ENCODE peak calls at places on chromosomes 4 and X, in eight cellular contexts. O is fibroblast of lung, F is colonic mucosa, U is AG09309, M is fibroblast of villous mesenchyme, J is neural crest cell, R is GM10248, D is epithelial cell of esophagus. K is an unnamed sample.

GRCh38 chr4:48762408-48762807 is 17.7 kb downstream of the FRYL start:
- DNase-seq in O (no peak), F (no peak), U (no peak), M (no peak), J (no peak), R (no peak), D (no peak), K (no peak)

GRCh38 chrX:12958059-12958458 is 16.9 kb upstream of the TMSB4X start:
- DNase-seq in O (no peak), F (no peak), U (no peak), M (no peak), J (no peak), R (peak; percentile 19), D (no peak), K (peak; percentile 33)

GRCh38 chrX:20515841-20516461 is 249.2 kb upstream of the RPS6KA3 start:
- DNase-seq in O (peak; percentile 96), F (no peak), U (peak; percentile 69), M (peak; percentile 60), J (no peak), R (peak; percentile 35), D (peak; percentile 86), K (peak; percentile 17)

GRCh38 chr4:2811830-2812599 is 19.1 kb downstream of the SH3BP2 start:
- DNase-seq in O (peak; percentile 45), F (peak; percentile 57), U (no peak), M (peak; percentile 78), J (peak; percentile 34), R (peak; percentile 75), D (no peak), K (peak; percentile 76)

GRCh38 chr4:182855312-182855711 is 61.9 kb downstream of the DCTD start:
- DNase-seq in O (no peak), F (no peak), U (no peak), M (no peak), J (no peak), R (no peak), D (no peak), K (no peak)

GRCh38 chr4:37976513-37976912 is 16.3 kb downstream of the PTTG2 start:
- DNase-seq in O (peak; percentile 6), F (no peak), U (no peak), M (peak; percentile 16), J (no peak), R (no peak), D (peak; percentile 32), K (peak; percentile 20)

GRCh38 chrX:95057341-95057740 is 1383.3 kb downstream of the FAM133A start:
- DNase-seq in O (peak; percentile 58), F (no peak), U (no peak), M (no peak), J (no peak), R (no peak), D (no peak), K (no peak)

GRCh38 chrX:118724352-118724751 is 3.1 kb upstream of the IL13RA1 start:
- DNase-seq in O (no peak), F (no peak), U (no peak), M (no peak), J (no peak), R (no peak), D (no peak), K (no peak)

GRCh38 chrX:139720136-139720535 is 12.2 kb upstream of the MCF2 start:
- DNase-seq in O (peak; percentile 62), F (no peak), U (no peak), M (peak; percentile 50), J (no peak), R (no peak), D (peak; percentile 4), K (no peak)

GRCh38 chr4:159484049-159484448 is 381.2 kb downstream of the RAPGEF2 start:
- DNase-seq in O (peak; percentile 58), F (no peak), U (no peak), M (no peak), J (no peak), R (no peak), D (peak; percentile 55), K (no peak)

GRCh38 chr4:26061248-26061986 is 147.4 kb downstream of the SMIM20 start:
- DNase-seq in O (peak; percentile 40), F (no peak), U (no peak), M (peak; percentile 69), J (no peak), R (peak; percentile 63), D (peak; percentile 56), K (peak; percentile 67)

GRCh38 chr4:90127223-90127705 is at the start of gene CCSER1:
- DNase-seq in O (peak; percentile 79), F (peak; percentile 80), U (no peak), M (no peak), J (peak; percentile 52), R (peak; percentile 48), D (peak; percentile 75), K (peak; percentile 51)

GRCh38 chrX:66756717-66757116 is 117.8 kb upstream of the EDA2R start:
- DNase-seq in O (no peak), F (no peak), U (no peak), M (no peak), J (no peak), R (no peak), D (no peak), K (no peak)

GRCh38 chr4:142396279-142396678 is 449.8 kb downstream of the INPP4B start:
- DNase-seq in O (peak; percentile 64), F (no peak), U (no peak), M (no peak), J (no peak), R (no peak), D (peak; percentile 66), K (no peak)

GRCh38 chr4:46506876-46507275 is 116.9 kb upstream of the GABRA2 start:
- DNase-seq in O (peak; percentile 7), F (no peak), U (no peak), M (peak; percentile 6), J (no peak), R (no peak), D (peak; percentile 0), K (no peak)

GRCh38 chr4:11436673-11437072 is 8.0 kb upstream of the HS3ST1 start:
- DNase-seq in O (no peak), F (no peak), U (no peak), M (no peak), J (no peak), R (no peak), D (peak; percentile 53), K (no peak)

GRCh38 chr4:102620697-102621497 is 119.7 kb downstream of the NFKB1 start:
- DNase-seq in O (peak; percentile 88), F (peak; percentile 60), U (peak; percentile 71), M (peak; percentile 71), J (no peak), R (peak; percentile 43), D (peak; percentile 71), K (peak; percentile 32)

GRCh38 chr4:47122592-47123291 is 91.4 kb downstream of the GABRB1 start:
- DNase-seq in O (peak; percentile 70), F (peak; percentile 68), U (peak; percentile 16), M (peak; percentile 68), J (peak; percentile 65), R (peak; percentile 57), D (peak; percentile 78), K (peak; percentile 61)

GRCh38 chrX:127578395-127578794 is 473.8 kb downstream of the ACTRT1 start:
- DNase-seq in O (no peak), F (no peak), U (no peak), M (no peak), J (no peak), R (no peak), D (no peak), K (no peak)

GRCh38 chrX:48025561-48025960 is 18.8 kb downstream of the SPACA5 start:
- DNase-seq in O (peak; percentile 41), F (peak; percentile 57), U (no peak), M (peak; percentile 64), J (peak; percentile 42), R (peak; percentile 34), D (peak; percentile 64), K (peak; percentile 40)

DNA sequence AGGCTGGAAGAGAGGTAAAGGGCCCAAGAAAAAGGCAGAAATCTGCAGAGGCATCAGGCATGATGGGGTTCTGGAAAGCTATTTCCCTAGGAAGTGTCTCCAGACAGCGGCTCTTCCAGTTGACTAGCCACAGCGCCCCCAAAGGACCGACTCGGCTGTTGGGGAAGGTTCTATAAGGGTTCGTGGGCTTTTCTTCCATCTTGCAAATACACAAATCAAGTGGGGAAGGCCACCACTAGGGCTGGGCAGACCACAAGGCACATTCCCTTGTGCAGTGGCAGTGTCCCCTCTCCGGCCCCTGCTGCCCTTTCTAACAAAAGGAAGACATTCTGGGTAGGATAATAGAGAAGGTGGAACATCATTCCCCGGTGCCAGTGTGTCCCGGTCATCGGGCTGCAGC is 18.2 kb downstream of the BCOR start:
- DNase-seq in O (no peak), F (no peak), U (no peak), M (no peak), J (no peak), R (no peak), D (no peak), K (no peak)
- TF ChIP-seq CTCF in O (no peak), F (no peak), U (no peak), M (peak; percentile 2), J (no peak), R (no peak), D (no peak), K (no peak)

GRCh38 chr4:87002682-87003043 is 67.9 kb downstream of the AFF1 start:
- DNase-seq in O (no peak), F (no peak), U (no peak), M (no peak), J (no peak), R (no peak), D (no peak), K (no peak)
- TF ChIP-seq CTCF in O (no peak), F (no peak), U (no peak), M (no peak), J (no peak), R (no peak), D (no peak), K (no peak)

GRCh38 chr4:130044788-130045531 is 949.0 kb downstream of the C4orf33 start:
- DNase-seq in O (no peak), F (no peak), U (no peak), M (no peak), J (no peak), R (no peak), D (no peak), K (no peak)

DNA sequence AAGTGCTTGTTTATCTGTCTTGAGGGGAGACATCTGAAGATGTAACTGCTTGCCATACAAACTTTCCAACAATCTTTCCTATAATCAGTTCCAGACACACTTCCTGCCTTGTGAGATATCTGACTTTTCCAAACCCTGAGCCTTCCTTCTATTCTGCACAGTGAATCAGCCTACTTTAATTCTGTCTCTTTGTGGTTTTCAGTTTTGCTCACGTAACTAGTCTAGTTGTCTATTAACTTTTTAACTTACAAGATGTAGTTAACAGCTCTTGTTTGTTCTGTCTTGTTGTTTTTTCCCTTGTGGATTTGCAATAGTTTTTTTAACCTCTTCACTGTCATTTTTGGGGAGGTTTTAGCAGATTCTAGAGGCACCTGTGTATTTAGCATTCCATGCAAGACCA is 947.8 kb downstream of the C4orf33 start:
- DNase-seq in O (peak; percentile 3), F (no peak), U (no peak), M (no peak), J (no peak), R (no peak), D (no peak), K (no peak)
- TF ChIP-seq CTCF in O (no peak), F (no peak), U (no peak), M (no peak), J (no peak), R (no peak), D (no peak), K (no peak)

DNA sequence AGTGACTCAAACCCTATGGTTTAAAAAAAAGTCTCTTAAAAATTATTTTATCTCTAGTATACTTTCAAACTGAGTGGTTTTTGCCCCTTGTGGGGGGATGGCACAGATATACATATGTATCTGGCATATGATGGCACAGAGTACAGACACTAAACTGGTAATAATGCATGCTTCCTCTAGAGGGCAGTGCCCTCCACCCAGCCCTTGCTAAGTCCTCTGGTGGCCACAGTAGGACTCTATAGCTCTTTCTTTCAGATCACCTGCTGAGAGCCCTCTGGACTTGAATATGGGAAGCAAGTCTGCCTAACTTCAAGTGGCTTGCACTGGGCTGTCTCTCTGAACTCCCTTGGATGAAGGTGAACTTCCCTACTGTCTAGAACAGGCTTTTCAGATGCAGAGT is 66.3 kb downstream of the TSPAN7 start:
- DNase-seq in O (peak; percentile 3), F (peak; percentile 26), U (no peak), M (peak; percentile 7), J (no peak), R (peak; percentile 13), D (peak; percentile 31), K (no peak)
- TF ChIP-seq CTCF in O (no peak), F (peak; percentile 59), U (peak; percentile 44), M (peak; percentile 49), J (peak; percentile 48), R (peak; percentile 53), D (peak; percentile 46), K (peak; percentile 78)

K was measured in GM13977.